ENCODE peak calls at places on chromosomes 5 and 9, in ten cellular contexts. G is GM13976; Y is activated CD8-positive, alpha-beta memory T cell treated with anti-CD3 and anti-CD28 coated beads for 1 hour; R is activated naive CD8-positive, alpha-beta T cell treated with anti-CD3 and anti-CD28 coated beads, Interleukin-2, amount 10 ng/mL, durations not matched to agents 7 days and 5 days; V is astrocyte; T is uterus; F is BE2C; E is A172; X is lower leg skin; M is G401. A is an unnamed sample.

GRCh38 chr5:177601577-177602457 is 1.9 kb downstream of the B4GALT7 start:
- DNase-seq in F (peak), G (no peak), V (no peak), T (no peak), X (no peak), Y (no peak), E (no peak), M (no peak), R (no peak), A (peak)

GRCh38 chr9:137758067-137758466 is 119.5 kb upstream of the CACNA1B start:
- DNase-seq in T (no peak), V (no peak), F (no peak), X (no peak), Y (no peak), M (no peak), E (no peak), R (no peak), G (no peak), A (no peak)

GRCh38 chr9:109441296-109441695 is 56.8 kb downstream of the PTPN3 start:
- DNase-seq in T (no peak), X (no peak), G (no peak), M (no peak), F (no peak), E (peak), Y (no peak), V (no peak), R (no peak), A (peak)

GRCh38 chr5:5344051-5344571 is 78.4 kb upstream of the ICE1 start:
- DNase-seq in G (no peak), R (no peak), V (peak), E (no peak), Y (no peak), F (peak), T (no peak), X (no peak), M (peak), A (no peak)

GRCh38 chr5:96934291-96934694 is 1.6 kb upstream of the LNPEP start:
- DNase-seq in V (peak), G (no peak), M (no peak), T (no peak), E (no peak), X (no peak), R (no peak), F (no peak), Y (no peak), A (peak)

GRCh38 chr5:149172261-149172660 is 31.0 kb downstream of the ABLIM3 start:
- DNase-seq in R (no peak), E (peak), G (no peak), F (no peak), M (no peak), T (no peak), Y (no peak), V (peak), X (no peak), A (no peak)

GRCh38 chr9:119959846-119960545 is 590.8 kb upstream of the BRINP1 start:
- DNase-seq in E (no peak), G (no peak), X (no peak), F (no peak), T (no peak), R (no peak), V (peak), Y (no peak), M (peak), A (no peak)

GRCh38 chr9:111601237-111602018 is 2.0 kb upstream of the PTGR1 start:
- DNase-seq in F (no peak), V (peak), M (no peak), Y (no peak), X (no peak), E (peak), T (no peak), G (no peak), R (no peak), A (no peak)

GRCh38 chr5:133234273-133234672 is 182.5 kb downstream of the HSPA4 start:
- DNase-seq in V (no peak), G (no peak), X (no peak), M (no peak), T (no peak), Y (no peak), R (no peak), E (no peak), F (no peak), A (no peak)

GRCh38 chr5:169778622-169779596 is 141.8 kb downstream of the DOCK2 start:
- DNase-seq in G (peak), R (no peak), T (no peak), M (no peak), F (no peak), Y (no peak), X (no peak), V (no peak), E (no peak), A (no peak)

GRCh38 chr9:106925392-106925791 is 62.4 kb downstream of the ZNF462 start:
- DNase-seq in F (no peak), M (no peak), T (no peak), X (no peak), Y (no peak), E (no peak), R (no peak), V (no peak), G (no peak), A (no peak)

GRCh38 chr5:7080501-7080900 is 315.4 kb upstream of the ADCY2 start:
- DNase-seq in Y (no peak), M (no peak), X (no peak), E (no peak), T (no peak), V (no peak), R (no peak), G (no peak), F (no peak), A (no peak)

GRCh38 chr9:110640736-110641135 is 27.9 kb upstream of the MUSK start:
- DNase-seq in E (no peak), T (no peak), M (no peak), X (no peak), Y (no peak), V (peak), R (no peak), G (no peak), F (no peak), A (no peak)